ENCODE peak calls at places on chromosomes 6 and 20, in six cellular contexts. C is T-helper 1 cell; Q is stimulated activated CD4-positive, alpha-beta T cell treated with anti-CD3 and anti-CD28 coated beads, Interleukin-4, amount 100 ng/mL, for 1 hour; H is RCC 7860; F is effector memory CD8-positive, alpha-beta T cell; D is tibial nerve. Z is an unnamed sample.

GRCh38 chr6:167893416-167893815 is 66.7 kb downstream of the AFDN start:
- DNase-seq in D (no peak), H (peak; percentile 58), C (no peak), F (no peak), Q (no peak), Z (no peak)

GRCh38 chr6:103139377-103139776 is 1720.3 kb downstream of the HACE1 start:
- DNase-seq in F (no peak), Q (no peak), D (no peak), C (no peak), H (no peak), Z (no peak)

GRCh38 chr6:8905647-8906231 is 470.4 kb upstream of the SLC35B3 start:
- DNase-seq in H (no peak), D (no peak), C (no peak), F (no peak), Q (no peak), Z (no peak)

GRCh38 chr6:143581835-143582480 is 70.4 kb upstream of the FUCA2 start:
- DNase-seq in D (no peak), F (no peak), C (no peak), H (no peak), Q (no peak), Z (no peak)

GRCh38 chr6:56959094-56959493 is 4.2 kb downstream of the BEND6 start:
- DNase-seq in Q (no peak), H (no peak), D (no peak), C (no peak), F (no peak), Z (no peak)

GRCh38 chr20:43840382-43841070 is 74.1 kb upstream of the TOX2 start:
- DNase-seq in H (no peak), D (no peak), C (no peak), Q (peak; percentile 26), F (no peak), Z (no peak)

GRCh38 chr20:50728486-50728980 is 2.8 kb upstream of the PARD6B start:
- DNase-seq in H (no peak), D (no peak), C (no peak), F (no peak), Q (no peak), Z (no peak)

GRCh38 chr20:58577871-58578615 is 62.8 kb upstream of the APCDD1L start:
- DNase-seq in C (no peak), F (no peak), D (no peak), Q (no peak), H (no peak), Z (no peak)

GRCh38 chr6:154613137-154613676 is 102.7 kb upstream of the CNKSR3 start:
- DNase-seq in F (no peak), H (peak; percentile 88), D (no peak), C (no peak), Q (no peak), Z (peak; percentile 50)

GRCh38 chr6:160156842-160157241 is 35.2 kb downstream of the SLC22A1 start:
- DNase-seq in H (no peak), Q (no peak), D (no peak), C (no peak), F (no peak), Z (no peak)

GRCh38 chr6:158184598-158184997 is 16.4 kb downstream of the GTF2H5 start:
- DNase-seq in F (no peak), Q (no peak), C (no peak), D (no peak), H (no peak), Z (no peak)

GRCh38 chr6:1574083-1574761 is 35.5 kb upstream of the FOXC1 start:
- DNase-seq in C (no peak), H (no peak), F (no peak), Q (no peak), D (no peak), Z (no peak)

GRCh38 chr6:131657630-131658111 is 20.6 kb downstream of the ENPP3 start:
- DNase-seq in D (no peak), Q (no peak), F (no peak), C (no peak), H (peak; percentile 11), Z (peak; percentile 59)

GRCh38 chr6:47111685-47112084 is 69.6 kb upstream of the ADGRF1 start:
- DNase-seq in H (peak; percentile 63), Q (no peak), F (no peak), C (no peak), D (no peak), Z (no peak)

GRCh38 chr6:4113623-4114022 is 21.8 kb downstream of the ECI2 start:
- DNase-seq in H (no peak), C (no peak), F (no peak), D (no peak), Q (no peak), Z (no peak)

GRCh38 chr20:42701948-42702347 is 487.8 kb downstream of the PTPRT start:
- DNase-seq in F (no peak), Q (no peak), C (no peak), D (no peak), H (no peak), Z (no peak)

GRCh38 chr6:27176096-27176495 is 71.4 kb upstream of the PRSS16 start:
- DNase-seq in D (no peak), H (no peak), C (no peak), Q (no peak), F (no peak), Z (peak; percentile 11)

Z was measured in BJ.